ENCODE peak calls at places on chromosome 22, in ten cellular contexts. J is ovary; Z is naive thymus-derived CD8-positive, alpha-beta T cell; P is stimulated activated CD8-positive, alpha-beta memory T cell treated with anti-CD3 and anti-CD28 coated beads, Interleukin-4, amount 100 ng/mL, for 1 hour; L is fibroblast of pulmonary artery; Q is fibroblast of lung; X is mammary epithelial cell; H is MG63; R is small intestine; A is myocyte. F is an unnamed sample.

GRCh38 chr22:30305906-30306628 is 16.8 kb upstream of the CASTOR1 start:
- DNase-seq in Z (peak), R (peak), A (no peak), X (peak), J (no peak), P (no peak), L (no peak), Q (no peak), H (no peak), F (no peak)

GRCh38 chr22:23786752-23787599 is at the start of gene SMARCB1:
- DNase-seq in A (peak), H (peak), J (peak), L (peak), X (peak), Q (peak), Z (peak), P (peak), R (peak), F (peak)

GRCh38 chr22:20979243-20979809 is 2.8 kb upstream of the LZTR1 start:
- DNase-seq in Z (peak), R (peak), J (peak), H (no peak), X (peak), A (no peak), L (peak), P (peak), Q (peak), F (peak)

GRCh38 chr22:22928666-22929380 is 41.2 kb downstream of the IGLL5 start:
- DNase-seq in Z (peak), X (peak), H (peak), P (peak), J (no peak), Q (peak), R (no peak), A (peak), L (peak), F (no peak)

GRCh38 chr22:49067504-49067903 is 760.2 kb downstream of the BRD1 start:
- DNase-seq in R (no peak), J (no peak), Q (no peak), A (no peak), Z (no peak), P (no peak), H (no peak), X (no peak), L (no peak), F (no peak)

GRCh38 chr22:48139776-48140175 is 1377.3 kb downstream of the TBC1D22A start:
- DNase-seq in X (no peak), A (no peak), P (no peak), L (no peak), Q (no peak), Z (no peak), H (no peak), J (no peak), R (no peak), F (no peak)

GRCh38 chr22:27711756-27712155 is 89.8 kb downstream of the MN1 start:
- DNase-seq in Q (no peak), X (no peak), R (no peak), H (no peak), P (no peak), Z (no peak), J (no peak), L (no peak), A (no peak), F (no peak)

GRCh38 chr22:32661737-32662586 is 139.5 kb upstream of the TIMP3 start:
- DNase-seq in J (no peak), P (no peak), X (no peak), Q (peak), H (peak), L (peak), Z (no peak), R (no peak), A (no peak), F (no peak)

GRCh38 chr22:36764060-36764459 is 11.9 kb downstream of the IFT27 start:
- DNase-seq in J (no peak), P (no peak), L (no peak), A (no peak), Z (no peak), R (no peak), H (no peak), X (no peak), Q (no peak), F (peak)

GRCh38 chr22:48805516-48805915 is 1022.2 kb downstream of the BRD1 start:
- DNase-seq in P (no peak), L (no peak), H (no peak), A (no peak), R (no peak), X (no peak), J (no peak), Q (no peak), Z (no peak), F (peak)

GRCh38 chr22:43882122-43882767 is 9.6 kb downstream of the PNPLA5 start:
- DNase-seq in P (no peak), Z (no peak), R (no peak), L (no peak), X (no peak), A (no peak), Q (no peak), H (no peak), J (no peak), F (no peak)

GRCh38 chr22:48500481-48501230 is 1327.0 kb downstream of the BRD1 start:
- DNase-seq in J (no peak), L (peak), H (no peak), X (no peak), Q (no peak), Z (no peak), A (no peak), R (no peak), P (no peak), F (no peak)

GRCh38 chr22:28883917-28884753 is 763 bp downstream of the ZNRF3 start:
- DNase-seq in Z (peak), L (peak), X (peak), A (no peak), H (peak), P (no peak), J (peak), Q (peak), R (no peak), F (no peak)